ENCODE peak calls at places on chromosomes 7 and 10, in five cellular contexts. One of them, this sample, is unnamed. For H3K4me1, the result is how much of the 10 kb centered on the place peaks cover.

GRCh38 chr10:133349577-133350011 is 2.4 kb downstream of the PRAP1 start:
- DNase-seq in kidney: no peak
- DNase-seq in tibial artery: no peak
- DNase-seq in Peyer's patch: no peak
- DNase-seq in fibroblast of lung: no peak
- DNase-seq in this sample: no peak

GRCh38 chr10:96288151-96288621 is 16.0 kb upstream of the DNTT start:
- DNase-seq in kidney: no peak
- DNase-seq in tibial artery: no peak
- DNase-seq in Peyer's patch: no peak
- DNase-seq in fibroblast of lung: no peak
- DNase-seq in this sample: no peak

GRCh38 chr10:12419279-12419847 is 70.0 kb downstream of the CAMK1D start:
- DNase-seq in kidney: no peak
- DNase-seq in tibial artery: peak
- DNase-seq in Peyer's patch: peak
- DNase-seq in fibroblast of lung: peak
- DNase-seq in this sample: peak

GRCh38 chr7:27064169-27064568 is 31.6 kb downstream of the HOXA1 start:
- DNase-seq in kidney: no peak
- DNase-seq in tibial artery: no peak
- DNase-seq in Peyer's patch: no peak
- DNase-seq in fibroblast of lung: peak
- DNase-seq in this sample: no peak

GRCh38 chr7:13800694-13801448 is 188.6 kb downstream of the ETV1 start:
- DNase-seq in kidney: no peak
- DNase-seq in tibial artery: no peak
- DNase-seq in Peyer's patch: no peak
- DNase-seq in fibroblast of lung: peak
- DNase-seq in this sample: peak

GRCh38 chr10:33664070-33664469 is 329.6 kb upstream of the NRP1 start:
- DNase-seq in kidney: no peak
- DNase-seq in tibial artery: no peak
- DNase-seq in Peyer's patch: no peak
- DNase-seq in fibroblast of lung: no peak
- DNase-seq in this sample: no peak

GRCh38 chr10:64071218-64071617 is 550.0 kb downstream of the REEP3 start:
- DNase-seq in kidney: no peak
- DNase-seq in tibial artery: no peak
- DNase-seq in Peyer's patch: no peak
- DNase-seq in fibroblast of lung: peak
- DNase-seq in this sample: no peak

GRCh38 chr10:18097524-18097923 is 42.7 kb upstream of the CACNB2 start:
- DNase-seq in kidney: no peak
- DNase-seq in tibial artery: no peak
- DNase-seq in Peyer's patch: no peak
- DNase-seq in fibroblast of lung: peak
- DNase-seq in this sample: no peak

GRCh38 chr7:150311711-150312110 is 11.4 kb upstream of the LRRC61 start:
- DNase-seq in kidney: no peak
- DNase-seq in tibial artery: no peak
- DNase-seq in Peyer's patch: no peak
- DNase-seq in fibroblast of lung: peak
- DNase-seq in this sample: no peak

DNA sequence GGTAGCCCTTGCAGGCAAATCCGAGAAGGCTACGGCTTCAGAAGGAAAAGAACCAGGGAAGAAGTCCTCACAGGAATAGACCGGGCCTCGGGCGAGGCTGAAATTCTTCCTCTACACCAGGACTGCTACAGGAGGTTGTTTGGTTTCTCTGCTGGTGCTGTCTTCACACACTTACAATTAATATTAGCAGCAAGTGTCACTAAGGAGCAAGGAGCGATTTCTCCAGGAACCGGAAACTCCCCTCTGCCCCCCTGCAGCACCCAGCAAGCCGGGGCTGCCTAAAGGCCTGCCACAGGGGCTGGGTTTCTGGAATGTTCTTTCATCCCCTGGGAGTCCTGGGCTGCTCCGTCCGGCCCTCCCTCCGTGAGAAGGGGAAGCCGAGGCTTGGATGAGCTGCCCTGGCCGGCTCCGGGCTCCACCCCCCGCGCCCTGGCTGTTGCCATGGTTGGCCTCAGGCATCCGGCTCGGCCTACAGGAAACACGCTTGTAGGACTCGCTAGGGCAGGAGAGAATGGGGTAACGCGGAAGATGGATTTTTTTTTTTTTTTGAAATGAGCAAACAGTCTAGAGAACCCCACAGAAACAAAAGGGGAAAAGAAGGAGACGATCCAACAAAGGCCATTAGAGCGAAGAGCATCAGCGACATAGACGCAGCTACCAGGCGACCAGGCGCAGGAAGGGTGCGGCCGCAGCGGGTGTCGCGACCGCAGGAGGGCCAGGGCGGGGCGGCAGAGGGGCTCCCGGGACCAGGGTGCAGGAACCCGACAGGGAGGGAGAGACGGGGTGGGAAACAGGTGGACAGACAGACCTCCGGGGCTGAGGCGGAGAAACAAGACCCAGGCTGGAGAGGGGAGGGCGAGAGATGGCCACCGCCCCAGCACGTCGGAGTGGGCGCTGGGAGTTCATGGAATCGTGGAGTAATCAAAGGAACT is 33.0 kb downstream of the EN2 start:
- DNase-seq in kidney: peak
- DNase-seq in tibial artery: no peak
- DNase-seq in Peyer's patch: no peak
- DNase-seq in fibroblast of lung: peak
- DNase-seq in this sample: no peak
- H3K4me1 ChIP-seq in kidney: under half
- H3K4me1 ChIP-seq in tibial artery: under half
- H3K4me1 ChIP-seq in Peyer's patch: under half
- H3K4me1 ChIP-seq in fibroblast of lung: under half
- H3K4me1 ChIP-seq in this sample: under half

DNA sequence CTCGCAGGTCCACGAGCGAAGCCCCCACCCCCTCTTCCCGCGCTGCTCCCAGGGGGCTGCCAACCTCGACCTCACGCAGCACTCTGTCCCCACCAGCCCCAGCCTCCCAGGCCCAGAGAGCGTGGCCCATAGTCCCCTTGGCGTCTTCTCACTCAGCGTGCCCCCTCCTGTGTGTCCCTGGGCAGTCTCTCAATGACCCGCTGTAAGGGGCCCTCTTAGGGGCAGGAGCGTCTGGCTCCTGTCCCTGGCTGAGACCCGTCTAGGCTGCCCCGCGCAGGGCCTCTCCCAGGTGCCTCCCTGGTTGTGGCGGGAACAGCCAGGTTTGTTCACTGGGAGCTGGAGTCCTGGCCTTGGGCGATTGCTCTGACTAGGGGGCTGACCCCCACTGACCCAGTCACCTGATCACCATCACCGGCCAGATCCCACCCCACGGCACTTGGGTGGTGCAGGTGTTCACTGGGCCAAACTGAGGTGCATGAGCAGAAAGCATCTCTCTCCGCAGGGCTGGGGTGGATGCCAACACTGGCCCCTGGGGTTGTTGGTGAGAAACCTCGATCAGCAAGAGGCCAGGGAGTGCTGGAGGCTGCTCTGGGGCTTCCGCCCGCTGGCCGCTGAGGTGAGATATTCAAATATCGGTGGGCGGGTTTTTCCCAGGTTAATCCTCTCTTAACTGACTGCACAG is 12.6 kb upstream of the WDFY4 start:
- DNase-seq in kidney: no peak
- DNase-seq in tibial artery: no peak
- DNase-seq in Peyer's patch: no peak
- DNase-seq in fibroblast of lung: no peak
- DNase-seq in this sample: no peak
- H3K4me3 ChIP-seq in kidney: no peak
- H3K4me3 ChIP-seq in tibial artery: no peak
- H3K4me3 ChIP-seq in Peyer's patch: peak
- H3K4me3 ChIP-seq in fibroblast of lung: no peak
- H3K4me3 ChIP-seq in this sample: no peak

DNA sequence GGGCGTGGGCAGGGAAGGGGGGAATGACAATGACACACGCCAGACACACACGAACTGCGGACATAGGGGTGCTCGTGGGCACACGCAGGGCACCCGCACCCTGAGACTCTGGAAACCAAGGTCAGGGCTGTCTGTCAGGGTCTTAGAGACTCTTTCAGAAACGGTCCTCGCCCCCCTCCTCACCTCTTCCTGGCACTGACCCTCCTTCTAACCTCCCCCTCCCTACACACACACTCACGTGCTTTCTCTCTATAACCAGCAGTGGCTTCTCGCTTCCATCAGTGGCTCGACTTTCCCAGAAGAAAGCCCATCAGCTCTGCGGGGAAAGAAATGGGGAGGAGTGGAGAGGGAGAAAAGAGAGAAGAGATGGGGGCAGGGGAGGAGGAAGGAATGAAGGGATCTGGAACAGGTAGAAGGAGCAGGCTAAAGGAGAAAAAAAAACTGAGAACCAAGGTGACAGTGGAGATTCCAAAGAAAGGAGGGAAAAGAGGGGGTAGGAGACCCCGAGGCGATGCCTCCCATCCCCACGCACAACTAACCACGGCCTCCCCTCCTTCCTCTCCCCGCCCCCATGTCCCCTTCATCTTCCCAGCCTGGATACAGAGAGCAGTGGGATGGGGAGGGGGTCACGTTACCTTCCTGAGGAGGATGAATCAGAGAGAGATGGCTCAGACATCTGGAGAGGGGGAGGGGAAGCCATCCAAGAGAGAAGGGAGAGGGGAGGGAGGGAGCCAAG is 1.7 kb upstream of the VGF start:
- DNase-seq in kidney: no peak
- DNase-seq in tibial artery: no peak
- DNase-seq in Peyer's patch: no peak
- DNase-seq in fibroblast of lung: peak
- DNase-seq in this sample: no peak
- H3K4me1 ChIP-seq in kidney: under half
- H3K4me1 ChIP-seq in tibial artery: half or more
- H3K4me1 ChIP-seq in Peyer's patch: under half
- H3K4me1 ChIP-seq in fibroblast of lung: under half
- H3K4me1 ChIP-seq in this sample: under half

DNA sequence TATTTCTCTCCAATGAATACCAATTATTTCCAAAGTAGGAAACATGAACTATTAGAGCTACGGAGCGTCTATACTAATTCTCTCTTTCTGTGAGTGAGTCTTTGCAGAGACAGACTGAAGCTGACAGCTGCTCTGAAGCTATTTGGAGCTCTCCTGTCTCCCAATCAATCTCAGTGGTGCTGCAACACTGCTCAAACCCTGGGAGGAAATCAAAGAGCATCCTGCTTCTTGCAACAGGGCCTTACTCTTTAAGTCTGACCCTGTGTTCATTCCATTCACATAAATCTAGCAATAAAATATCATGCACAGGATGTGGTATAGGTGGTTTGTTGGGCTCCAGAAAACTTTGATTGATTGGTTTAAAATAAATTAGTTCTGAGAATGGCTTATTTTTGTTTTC is 685.7 kb upstream of the IGFBP3 start:
- DNase-seq in kidney: no peak
- DNase-seq in tibial artery: no peak
- DNase-seq in Peyer's patch: no peak
- DNase-seq in fibroblast of lung: peak
- DNase-seq in this sample: no peak
- H3K4me3 ChIP-seq in kidney: no peak
- H3K4me3 ChIP-seq in tibial artery: no peak
- H3K4me3 ChIP-seq in Peyer's patch: no peak
- H3K4me3 ChIP-seq in fibroblast of lung: no peak
- H3K4me3 ChIP-seq in this sample: no peak

GRCh38 chr7:38186593-38187314 is 8.7 kb downstream of the STARD3NL start:
- DNase-seq in kidney: no peak
- DNase-seq in tibial artery: no peak
- DNase-seq in Peyer's patch: no peak
- DNase-seq in fibroblast of lung: peak
- DNase-seq in this sample: no peak

GRCh38 chr7:38187794-38188472 is 9.9 kb downstream of the STARD3NL start:
- DNase-seq in kidney: no peak
- DNase-seq in tibial artery: no peak
- DNase-seq in Peyer's patch: no peak
- DNase-seq in fibroblast of lung: no peak
- DNase-seq in this sample: no peak

GRCh38 chr7:38189256-38189938 is 11.4 kb downstream of the STARD3NL start:
- DNase-seq in kidney: no peak
- DNase-seq in tibial artery: no peak
- DNase-seq in Peyer's patch: no peak
- DNase-seq in fibroblast of lung: no peak
- DNase-seq in this sample: no peak

GRCh38 chr7:38185395-38185920 is 7.4 kb downstream of the STARD3NL start:
- DNase-seq in kidney: no peak
- DNase-seq in tibial artery: no peak
- DNase-seq in Peyer's patch: no peak
- DNase-seq in fibroblast of lung: no peak
- DNase-seq in this sample: no peak

GRCh38 chr7:38185938-38186337 is 7.9 kb downstream of the STARD3NL start:
- DNase-seq in kidney: no peak
- DNase-seq in tibial artery: no peak
- DNase-seq in Peyer's patch: no peak
- DNase-seq in fibroblast of lung: no peak
- DNase-seq in this sample: no peak
- H3K4me1 ChIP-seq in kidney: under half
- H3K4me1 ChIP-seq in tibial artery: under half
- H3K4me1 ChIP-seq in Peyer's patch: under half
- H3K4me1 ChIP-seq in fibroblast of lung: under half
- H3K4me1 ChIP-seq in this sample: under half

GRCh38 chr7:106571563-106571962 is 89.4 kb downstream of the CCDC71L start:
- DNase-seq in kidney: no peak
- DNase-seq in tibial artery: no peak
- DNase-seq in Peyer's patch: no peak
- DNase-seq in fibroblast of lung: no peak
- DNase-seq in this sample: no peak
- H3K4me3 ChIP-seq in kidney: no peak
- H3K4me3 ChIP-seq in tibial artery: no peak
- H3K4me3 ChIP-seq in Peyer's patch: no peak
- H3K4me3 ChIP-seq in fibroblast of lung: no peak
- H3K4me3 ChIP-seq in this sample: no peak

GRCh38 chr7:2526659-2527504 is 7.3 kb downstream of the LFNG start:
- DNase-seq in kidney: peak
- DNase-seq in tibial artery: no peak
- DNase-seq in Peyer's patch: peak
- DNase-seq in fibroblast of lung: no peak
- DNase-seq in this sample: no peak
- H3K4me1 ChIP-seq in kidney: under half
- H3K4me1 ChIP-seq in tibial artery: under half
- H3K4me1 ChIP-seq in Peyer's patch: under half
- H3K4me1 ChIP-seq in fibroblast of lung: under half
- H3K4me1 ChIP-seq in this sample: half or more

DNA sequence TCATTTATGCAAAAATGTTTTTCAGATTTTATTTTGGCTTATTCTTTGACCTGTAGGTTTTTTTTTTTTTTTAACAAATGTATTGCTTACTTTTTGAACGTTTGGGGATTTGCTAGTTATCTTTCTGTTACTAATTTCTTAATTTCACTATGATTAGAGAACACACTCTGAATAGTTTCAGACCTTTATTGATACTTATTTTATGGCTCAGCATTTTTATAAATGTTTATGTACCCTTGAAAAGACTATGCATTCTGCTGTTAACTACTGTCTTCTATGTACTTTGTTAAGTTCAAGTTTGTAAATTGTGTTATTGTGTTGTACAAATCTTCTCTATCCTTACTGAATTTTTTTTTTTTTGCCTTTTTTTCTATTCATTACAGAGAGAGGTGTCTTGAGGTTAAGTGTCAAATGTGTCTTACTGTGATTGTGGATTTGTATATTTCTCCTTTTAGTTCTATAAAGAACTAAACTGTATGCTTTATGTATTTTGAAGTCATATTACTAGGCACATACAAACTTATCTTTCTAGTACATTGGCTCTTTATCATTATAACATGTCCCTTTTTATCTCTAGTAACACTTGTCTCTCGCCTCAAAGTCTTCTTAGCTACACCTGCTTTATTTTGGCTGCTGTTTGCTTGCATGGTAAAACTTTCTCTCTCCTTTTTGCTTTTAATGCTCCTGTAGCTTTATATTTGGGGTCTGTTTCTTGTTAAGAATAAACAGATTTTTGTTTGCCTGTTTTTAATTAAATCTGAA is 8.1 kb downstream of the MKLN1 start:
- DNase-seq in kidney: no peak
- DNase-seq in tibial artery: no peak
- DNase-seq in Peyer's patch: no peak
- DNase-seq in fibroblast of lung: no peak
- DNase-seq in this sample: no peak
- H3K4me3 ChIP-seq in kidney: no peak
- H3K4me3 ChIP-seq in tibial artery: no peak
- H3K4me3 ChIP-seq in Peyer's patch: no peak
- H3K4me3 ChIP-seq in fibroblast of lung: no peak
- H3K4me3 ChIP-seq in this sample: no peak

This sample was measured in RWPE2.